ENCODE peak calls at places on chromosome 10, in nine cellular contexts. One of them, this sample, is unnamed.

GRCh38 chr10:117987242-117987909 is 59.4 kb downstream of the RAB11FIP2 start:
- DNase-seq in IMR-90: peak
- DNase-seq in psoas muscle: no peak
- DNase-seq in OCI-LY7: no peak
- DNase-seq in cardiac muscle cell: no peak
- DNase-seq in fibroblast of lung: no peak
- DNase-seq in astrocyte: no peak
- DNase-seq in lung: no peak
- DNase-seq in PC-3: peak
- DNase-seq in this sample: peak

GRCh38 chr10:71575934-71576801 is 143.4 kb downstream of the C10orf105 start:
- DNase-seq in IMR-90: no peak
- DNase-seq in cardiac muscle cell: no peak
- DNase-seq in psoas muscle: peak
- DNase-seq in PC-3: no peak
- DNase-seq in lung: no peak
- DNase-seq in fibroblast of lung: no peak
- DNase-seq in astrocyte: no peak
- DNase-seq in OCI-LY7: no peak
- DNase-seq in this sample: no peak

GRCh38 chr10:114525368-114525949 is 121.2 kb upstream of the AFAP1L2 start:
- DNase-seq in IMR-90: no peak
- DNase-seq in astrocyte: peak
- DNase-seq in psoas muscle: no peak
- DNase-seq in cardiac muscle cell: peak
- DNase-seq in OCI-LY7: peak
- DNase-seq in fibroblast of lung: no peak
- DNase-seq in PC-3: no peak
- DNase-seq in lung: no peak
- DNase-seq in this sample: no peak

GRCh38 chr10:11395581-11396310 is 215.7 kb downstream of the USP6NL start:
- DNase-seq in fibroblast of lung: no peak
- DNase-seq in psoas muscle: no peak
- DNase-seq in lung: no peak
- DNase-seq in PC-3: no peak
- DNase-seq in astrocyte: no peak
- DNase-seq in IMR-90: no peak
- DNase-seq in cardiac muscle cell: no peak
- DNase-seq in OCI-LY7: no peak
- DNase-seq in this sample: no peak

GRCh38 chr10:118409295-118409694 is 67.2 kb upstream of the FAM204A start:
- DNase-seq in OCI-LY7: no peak
- DNase-seq in fibroblast of lung: no peak
- DNase-seq in astrocyte: no peak
- DNase-seq in PC-3: no peak
- DNase-seq in lung: no peak
- DNase-seq in psoas muscle: no peak
- DNase-seq in IMR-90: peak
- DNase-seq in cardiac muscle cell: no peak
- DNase-seq in this sample: no peak

GRCh38 chr10:68090586-68090985 is 15.5 kb upstream of the HERC4 start:
- DNase-seq in lung: no peak
- DNase-seq in OCI-LY7: no peak
- DNase-seq in psoas muscle: no peak
- DNase-seq in IMR-90: no peak
- DNase-seq in fibroblast of lung: no peak
- DNase-seq in PC-3: no peak
- DNase-seq in cardiac muscle cell: no peak
- DNase-seq in astrocyte: no peak
- DNase-seq in this sample: no peak

GRCh38 chr10:1715821-1716220 is 21.5 kb downstream of the ADARB2 start:
- DNase-seq in lung: no peak
- DNase-seq in astrocyte: no peak
- DNase-seq in fibroblast of lung: no peak
- DNase-seq in psoas muscle: no peak
- DNase-seq in PC-3: peak
- DNase-seq in IMR-90: no peak
- DNase-seq in cardiac muscle cell: peak
- DNase-seq in OCI-LY7: peak
- DNase-seq in this sample: no peak

GRCh38 chr10:132788180-132788830 is 2.4 kb upstream of the NKX6-2 start:
- DNase-seq in fibroblast of lung: peak
- DNase-seq in astrocyte: no peak
- DNase-seq in lung: no peak
- DNase-seq in PC-3: peak
- DNase-seq in IMR-90: peak
- DNase-seq in cardiac muscle cell: peak
- DNase-seq in OCI-LY7: no peak
- DNase-seq in psoas muscle: no peak
- DNase-seq in this sample: peak

GRCh38 chr10:45424668-45425404 is 50.8 kb downstream of the ALOX5 start:
- DNase-seq in fibroblast of lung: no peak
- DNase-seq in astrocyte: no peak
- DNase-seq in psoas muscle: no peak
- DNase-seq in PC-3: no peak
- DNase-seq in cardiac muscle cell: no peak
- DNase-seq in OCI-LY7: no peak
- DNase-seq in lung: no peak
- DNase-seq in IMR-90: no peak
- DNase-seq in this sample: no peak

GRCh38 chr10:44979281-44980181 is 922 bp upstream of the DEPP1 start:
- DNase-seq in astrocyte: no peak
- DNase-seq in PC-3: no peak
- DNase-seq in cardiac muscle cell: no peak
- DNase-seq in psoas muscle: peak
- DNase-seq in OCI-LY7: no peak
- DNase-seq in IMR-90: no peak
- DNase-seq in fibroblast of lung: no peak
- DNase-seq in lung: no peak
- DNase-seq in this sample: no peak

GRCh38 chr10:17838080-17838634 is 29.0 kb downstream of the MRC1 start:
- DNase-seq in OCI-LY7: no peak
- DNase-seq in astrocyte: no peak
- DNase-seq in PC-3: no peak
- DNase-seq in psoas muscle: no peak
- DNase-seq in fibroblast of lung: no peak
- DNase-seq in lung: no peak
- DNase-seq in IMR-90: no peak
- DNase-seq in cardiac muscle cell: no peak
- DNase-seq in this sample: peak

GRCh38 chr10:114131094-114131493 is 42.9 kb downstream of the CCDC186 start:
- DNase-seq in fibroblast of lung: no peak
- DNase-seq in OCI-LY7: peak
- DNase-seq in IMR-90: no peak
- DNase-seq in astrocyte: no peak
- DNase-seq in cardiac muscle cell: no peak
- DNase-seq in lung: no peak
- DNase-seq in PC-3: no peak
- DNase-seq in psoas muscle: no peak
- DNase-seq in this sample: no peak

GRCh38 chr10:5416981-5417380 is 4.6 kb downstream of the NET1 start:
- DNase-seq in OCI-LY7: no peak
- DNase-seq in PC-3: no peak
- DNase-seq in fibroblast of lung: no peak
- DNase-seq in IMR-90: no peak
- DNase-seq in astrocyte: peak
- DNase-seq in psoas muscle: peak
- DNase-seq in cardiac muscle cell: no peak
- DNase-seq in lung: no peak
- DNase-seq in this sample: no peak

GRCh38 chr10:131249238-131249956 is 62.1 kb downstream of the TCERG1L start:
- DNase-seq in fibroblast of lung: no peak
- DNase-seq in cardiac muscle cell: no peak
- DNase-seq in astrocyte: no peak
- DNase-seq in IMR-90: no peak
- DNase-seq in OCI-LY7: no peak
- DNase-seq in psoas muscle: no peak
- DNase-seq in PC-3: no peak
- DNase-seq in lung: no peak
- DNase-seq in this sample: no peak

GRCh38 chr10:44703241-44704155 is 207.6 kb upstream of the TMEM72 start:
- DNase-seq in cardiac muscle cell: no peak
- DNase-seq in astrocyte: peak
- DNase-seq in psoas muscle: no peak
- DNase-seq in fibroblast of lung: peak
- DNase-seq in lung: no peak
- DNase-seq in PC-3: peak
- DNase-seq in OCI-LY7: no peak
- DNase-seq in IMR-90: peak
- DNase-seq in this sample: peak

GRCh38 chr10:92239600-92240288 is 51.1 kb downstream of the CPEB3 start:
- DNase-seq in lung: peak
- DNase-seq in fibroblast of lung: peak
- DNase-seq in IMR-90: peak
- DNase-seq in OCI-LY7: peak
- DNase-seq in cardiac muscle cell: peak
- DNase-seq in astrocyte: peak
- DNase-seq in psoas muscle: peak
- DNase-seq in PC-3: peak
- DNase-seq in this sample: peak

GRCh38 chr10:102111276-102111675 is 8.9 kb downstream of the LDB1 start:
- DNase-seq in IMR-90: no peak
- DNase-seq in PC-3: no peak
- DNase-seq in cardiac muscle cell: no peak
- DNase-seq in lung: no peak
- DNase-seq in OCI-LY7: no peak
- DNase-seq in psoas muscle: no peak
- DNase-seq in fibroblast of lung: no peak
- DNase-seq in astrocyte: no peak
- DNase-seq in this sample: no peak

GRCh38 chr10:102113956-102114857 is 6.0 kb downstream of the LDB1 start:
- DNase-seq in cardiac muscle cell: peak
- DNase-seq in psoas muscle: peak
- DNase-seq in IMR-90: no peak
- DNase-seq in lung: no peak
- DNase-seq in PC-3: no peak
- DNase-seq in fibroblast of lung: no peak
- DNase-seq in OCI-LY7: no peak
- DNase-seq in astrocyte: no peak
- DNase-seq in this sample: no peak

GRCh38 chr10:102113261-102113955 is 6.8 kb downstream of the LDB1 start:
- DNase-seq in astrocyte: no peak
- DNase-seq in cardiac muscle cell: no peak
- DNase-seq in fibroblast of lung: no peak
- DNase-seq in lung: no peak
- DNase-seq in psoas muscle: no peak
- DNase-seq in IMR-90: no peak
- DNase-seq in PC-3: no peak
- DNase-seq in OCI-LY7: no peak
- DNase-seq in this sample: no peak

GRCh38 chr10:102114861-102115618 is 5.1 kb downstream of the LDB1 start:
- DNase-seq in OCI-LY7: peak
- DNase-seq in psoas muscle: peak
- DNase-seq in astrocyte: peak
- DNase-seq in fibroblast of lung: peak
- DNase-seq in IMR-90: peak
- DNase-seq in PC-3: peak
- DNase-seq in lung: peak
- DNase-seq in cardiac muscle cell: peak
- DNase-seq in this sample: peak

GRCh38 chr10:102112210-102112817 is 7.9 kb downstream of the LDB1 start:
- DNase-seq in cardiac muscle cell: no peak
- DNase-seq in PC-3: no peak
- DNase-seq in IMR-90: no peak
- DNase-seq in fibroblast of lung: no peak
- DNase-seq in astrocyte: no peak
- DNase-seq in psoas muscle: no peak
- DNase-seq in OCI-LY7: no peak
- DNase-seq in lung: no peak
- DNase-seq in this sample: no peak
- H3K4me3 ChIP-seq in cardiac muscle cell: no peak
- H3K4me3 ChIP-seq in PC-3: no peak
- H3K4me3 ChIP-seq in IMR-90: peak
- H3K4me3 ChIP-seq in fibroblast of lung: no peak
- H3K4me3 ChIP-seq in astrocyte: peak
- H3K4me3 ChIP-seq in psoas muscle: no peak
- H3K4me3 ChIP-seq in OCI-LY7: no peak
- H3K4me3 ChIP-seq in lung: no peak
- H3K4me3 ChIP-seq in this sample: no peak

DNA sequence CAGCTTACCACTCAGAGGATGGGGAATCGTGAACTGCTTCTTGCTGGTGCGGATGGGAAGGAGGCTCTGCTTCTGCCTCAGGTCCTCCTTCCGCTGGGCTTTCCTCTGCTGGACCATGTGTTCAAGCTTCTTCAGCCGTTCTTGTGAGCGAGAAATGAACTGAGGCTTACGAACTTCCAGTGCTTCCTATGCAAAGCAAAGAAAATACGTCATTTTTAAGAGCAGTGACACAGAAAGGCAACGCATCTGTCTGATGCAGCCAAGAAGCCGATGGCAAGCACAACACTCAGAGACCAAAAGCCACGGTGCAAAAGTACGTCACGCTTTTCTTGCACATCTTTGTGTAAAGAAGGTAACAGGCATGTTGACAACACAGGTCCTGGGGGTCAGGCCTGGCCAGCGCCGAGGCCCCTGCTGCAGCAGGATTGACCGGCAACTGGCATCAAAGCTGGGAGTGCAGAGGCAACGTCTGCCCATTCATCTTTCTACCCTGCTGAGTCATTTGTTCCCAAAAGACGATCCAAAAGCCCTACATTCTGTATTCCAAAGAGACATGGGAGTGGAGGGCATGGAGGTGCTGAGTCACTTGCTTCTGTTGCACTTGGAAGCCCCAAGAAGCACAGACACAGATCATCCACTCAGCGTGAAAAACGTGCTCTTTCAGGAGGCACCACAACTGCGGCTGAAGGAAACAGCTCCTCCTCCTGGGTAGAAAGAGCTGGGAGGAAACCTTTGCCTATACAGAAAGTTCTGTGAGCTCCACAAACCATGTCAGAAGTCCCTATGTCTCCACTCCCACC is 71.0 kb upstream of the ADAM12 start:
- DNase-seq in psoas muscle: no peak
- DNase-seq in fibroblast of lung: peak
- DNase-seq in astrocyte: peak
- DNase-seq in cardiac muscle cell: no peak
- DNase-seq in PC-3: peak
- DNase-seq in OCI-LY7: no peak
- DNase-seq in IMR-90: peak
- DNase-seq in lung: no peak
- DNase-seq in this sample: peak
- TF ChIP-seq CTCF in psoas muscle: no peak
- TF ChIP-seq CTCF in fibroblast of lung: peak
- TF ChIP-seq CTCF in astrocyte: no peak
- TF ChIP-seq CTCF in cardiac muscle cell: peak
- TF ChIP-seq CTCF in PC-3: no peak
- TF ChIP-seq CTCF in OCI-LY7: no peak
- TF ChIP-seq CTCF in IMR-90: no peak
- TF ChIP-seq CTCF in lung: no peak
- TF ChIP-seq CTCF in this sample: peak

GRCh38 chr10:119413738-119414611 is 128.5 kb downstream of the RGS10 start:
- DNase-seq in IMR-90: peak
- DNase-seq in psoas muscle: no peak
- DNase-seq in OCI-LY7: no peak
- DNase-seq in astrocyte: peak
- DNase-seq in fibroblast of lung: peak
- DNase-seq in cardiac muscle cell: peak
- DNase-seq in lung: no peak
- DNase-seq in PC-3: no peak
- DNase-seq in this sample: peak
- H3K4me3 ChIP-seq in IMR-90: no peak
- H3K4me3 ChIP-seq in psoas muscle: no peak
- H3K4me3 ChIP-seq in OCI-LY7: no peak
- H3K4me3 ChIP-seq in astrocyte: no peak
- H3K4me3 ChIP-seq in fibroblast of lung: no peak
- H3K4me3 ChIP-seq in cardiac muscle cell: no peak
- H3K4me3 ChIP-seq in lung: no peak
- H3K4me3 ChIP-seq in PC-3: no peak
- H3K4me3 ChIP-seq in this sample: no peak

GRCh38 chr10:79105164-79105739 is 36.5 kb downstream of the ZMIZ1 start:
- DNase-seq in OCI-LY7: no peak
- DNase-seq in lung: no peak
- DNase-seq in PC-3: peak
- DNase-seq in psoas muscle: no peak
- DNase-seq in fibroblast of lung: no peak
- DNase-seq in cardiac muscle cell: no peak
- DNase-seq in IMR-90: no peak
- DNase-seq in astrocyte: no peak
- DNase-seq in this sample: no peak
- TF ChIP-seq CTCF in OCI-LY7: no peak
- TF ChIP-seq CTCF in lung: no peak
- TF ChIP-seq CTCF in PC-3: peak
- TF ChIP-seq CTCF in psoas muscle: peak
- TF ChIP-seq CTCF in fibroblast of lung: no peak
- TF ChIP-seq CTCF in cardiac muscle cell: no peak
- TF ChIP-seq CTCF in IMR-90: no peak
- TF ChIP-seq CTCF in astrocyte: no peak
- TF ChIP-seq CTCF in this sample: no peak

This sample was measured in cardiac fibroblast.